ENCODE peak calls at places on chromosomes 2 and 18, in eight cellular contexts. J is mammary epithelial cell, N is MM.1S, H is PC-9, F is fibroblast of lung, R is hepatocyte, U is neural progenitor cell, S is GM12878. E is an unnamed sample. For H3K4me1, the result is how much of the 10 kb centered on the place peaks cover.

GRCh38 chr2:9889812-9890261 is 46.6 kb downstream of the TAF1B start:
- DNase-seq in R (no peak), F (peak), J (no peak), H (no peak), U (peak), S (no peak), N (no peak), E (no peak)

GRCh38 chr18:13568443-13569392 is 157.6 kb downstream of the FAM210A start:
- DNase-seq in U (no peak), R (peak), J (no peak), N (no peak), S (peak), H (no peak), F (no peak), E (no peak)

GRCh38 chr2:45675130-45675812 is 23.8 kb downstream of the PRKCE start:
- DNase-seq in S (no peak), H (peak), R (peak), U (no peak), J (peak), F (no peak), N (no peak), E (no peak)

GRCh38 chr18:68847219-68847860 is 49.5 kb downstream of the CCDC102B start:
- DNase-seq in J (no peak), R (peak), U (peak), H (peak), S (no peak), N (peak), F (peak), E (peak)

GRCh38 chr2:54617409-54617808 is 106.1 kb upstream of the EML6 start:
- DNase-seq in N (no peak), R (no peak), J (no peak), F (no peak), U (no peak), S (no peak), H (no peak), E (no peak)

GRCh38 chr2:157107877-157108276 is 149.6 kb upstream of the GALNT5 start:
- DNase-seq in F (peak), U (no peak), J (peak), N (no peak), R (peak), H (no peak), S (no peak), E (peak)

GRCh38 chr18:12038082-12038660 is 55.5 kb upstream of the ANKRD62 start:
- DNase-seq in H (no peak), U (peak), R (peak), N (no peak), J (no peak), F (no peak), S (no peak), E (peak)

GRCh38 chr2:98269830-98270229 is 76.4 kb upstream of the CNGA3 start:
- DNase-seq in R (no peak), H (no peak), U (no peak), F (no peak), N (no peak), J (no peak), S (no peak), E (no peak)

GRCh38 chr2:106339156-106339555 is 129.1 kb downstream of the RGPD3 start:
- DNase-seq in J (no peak), H (no peak), F (no peak), S (no peak), N (no peak), R (no peak), U (no peak), E (no peak)

GRCh38 chr2:233267516-233268245 is 16.2 kb downstream of the ATG16L1 start:
- DNase-seq in N (peak), F (no peak), J (no peak), S (peak), U (no peak), R (no peak), H (no peak), E (no peak)

GRCh38 chr2:96869281-96869823 is 528 bp downstream of the SEMA4C start:
- DNase-seq in H (peak), U (peak), F (peak), R (peak), J (peak), S (no peak), N (no peak), E (peak)

GRCh38 chr2:12513339-12513738 is 203.4 kb upstream of the TRIB2 start:
- DNase-seq in S (no peak), H (no peak), R (no peak), F (no peak), N (no peak), U (no peak), J (no peak), E (no peak)

DNA sequence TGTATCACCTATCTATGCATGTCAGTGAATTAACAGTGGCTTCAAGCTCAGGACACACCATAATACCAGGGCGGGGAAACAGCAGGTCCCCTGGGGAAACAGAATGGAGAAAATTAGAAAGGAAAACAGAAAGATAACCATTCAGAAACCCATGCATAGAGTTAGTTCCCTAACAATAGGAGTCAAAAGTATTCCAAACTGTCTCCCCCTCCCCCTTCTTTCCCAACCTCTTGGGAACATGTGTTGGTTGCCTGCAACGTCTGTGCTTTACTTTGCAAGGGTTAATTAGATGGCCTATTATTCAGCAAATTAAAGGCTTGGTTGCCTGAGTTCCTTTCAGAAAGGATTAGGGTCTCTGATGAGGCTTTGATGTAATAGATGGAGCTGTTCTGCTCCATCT is 176.5 kb downstream of the MYO3B start:
- DNase-seq in R (no peak), U (peak), H (no peak), F (no peak), J (no peak), S (no peak), N (no peak), E (no peak)
- TF ChIP-seq EZH2 in R (no peak), U (no peak), H (no peak), F (no peak), J (no peak), S (no peak), N (no peak), E (no peak)

GRCh38 chr18:31942301-31942998 is 478 bp downstream of the TRAPPC8 start:
- DNase-seq in H (peak), F (peak), J (peak), S (no peak), R (peak), N (peak), U (peak), E (peak)
- H3K4me1 ChIP-seq in H (under half), F (under half), J (under half), S (under half), R (under half), N (under half), U (under half), E (under half)

DNA sequence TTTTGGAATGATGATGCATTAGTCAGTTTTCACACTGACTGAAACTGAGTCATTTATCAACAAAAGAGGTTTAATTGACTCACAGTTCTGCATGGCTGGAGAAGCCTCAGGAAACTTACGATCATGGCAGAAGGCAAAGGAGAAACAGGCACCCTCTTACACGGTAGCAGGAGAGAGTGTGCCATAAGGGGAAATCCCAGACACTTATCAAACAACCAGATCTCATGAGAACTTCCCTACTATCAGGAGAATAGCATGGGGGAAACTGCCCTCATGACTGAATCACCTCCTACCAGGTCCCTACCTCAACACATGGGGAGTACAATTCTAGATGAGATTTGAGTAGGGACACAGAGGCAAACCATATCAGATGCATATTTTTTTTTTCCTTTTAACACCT is 504.5 kb upstream of the VRK2 start:
- DNase-seq in N (no peak), H (no peak), U (no peak), F (no peak), R (no peak), S (no peak), J (peak), E (no peak)
- H2AFZ ChIP-seq in N (no peak), H (no peak), U (no peak), F (no peak), R (no peak), S (no peak), J (no peak), E (no peak)

GRCh38 chr2:119523959-119524694 is at the start of gene SCTR:
- DNase-seq in H (no peak), R (peak), U (peak), S (no peak), J (no peak), N (no peak), F (no peak), E (no peak)
- TF ChIP-seq EZH2 in H (no peak), R (peak), U (peak), S (no peak), J (no peak), N (no peak), F (no peak), E (peak)

DNA sequence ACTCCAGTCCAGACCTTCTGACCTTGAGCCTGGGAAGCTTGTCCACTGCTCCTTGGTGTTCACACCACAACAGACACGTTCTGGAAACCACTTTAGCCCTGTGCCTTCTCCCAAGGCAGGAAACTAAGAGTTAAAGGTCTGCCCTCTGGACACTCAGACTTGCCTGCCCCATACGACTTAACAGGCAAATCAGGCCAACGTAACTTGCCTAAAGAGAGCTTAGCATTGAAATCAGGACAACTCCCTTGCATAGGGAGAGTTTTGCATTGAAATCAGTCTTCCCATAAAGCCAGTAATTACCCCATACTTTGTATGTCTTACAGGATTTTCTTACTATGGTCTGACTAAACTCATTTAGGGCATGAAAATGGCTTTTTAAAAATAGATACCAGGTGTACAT is 18.5 kb downstream of the NFE2L2 start:
- DNase-seq in H (no peak), F (no peak), R (no peak), S (no peak), J (no peak), N (no peak), U (peak), E (no peak)
- H3K4me1 ChIP-seq in H (half or more), F (under half), R (under half), S (under half), J (under half), N (under half), U (under half), E (under half)

GRCh38 chr2:181517685-181518301 is 60.6 kb downstream of the ITGA4 start:
- DNase-seq in U (no peak), N (no peak), H (no peak), F (no peak), J (peak), R (no peak), S (no peak), E (peak)
- H2AFZ ChIP-seq in U (no peak), N (no peak), H (no peak), F (no peak), J (peak), R (no peak), S (no peak), E (no peak)

GRCh38 chr2:170822885-170823799 is 6.5 kb downstream of the GAD1 start:
- DNase-seq in J (no peak), U (peak), R (no peak), N (no peak), H (no peak), F (no peak), S (no peak), E (no peak)
- TF ChIP-seq EZH2 in J (no peak), U (peak), R (peak), N (no peak), H (no peak), F (peak), S (no peak), E (peak)

DNA sequence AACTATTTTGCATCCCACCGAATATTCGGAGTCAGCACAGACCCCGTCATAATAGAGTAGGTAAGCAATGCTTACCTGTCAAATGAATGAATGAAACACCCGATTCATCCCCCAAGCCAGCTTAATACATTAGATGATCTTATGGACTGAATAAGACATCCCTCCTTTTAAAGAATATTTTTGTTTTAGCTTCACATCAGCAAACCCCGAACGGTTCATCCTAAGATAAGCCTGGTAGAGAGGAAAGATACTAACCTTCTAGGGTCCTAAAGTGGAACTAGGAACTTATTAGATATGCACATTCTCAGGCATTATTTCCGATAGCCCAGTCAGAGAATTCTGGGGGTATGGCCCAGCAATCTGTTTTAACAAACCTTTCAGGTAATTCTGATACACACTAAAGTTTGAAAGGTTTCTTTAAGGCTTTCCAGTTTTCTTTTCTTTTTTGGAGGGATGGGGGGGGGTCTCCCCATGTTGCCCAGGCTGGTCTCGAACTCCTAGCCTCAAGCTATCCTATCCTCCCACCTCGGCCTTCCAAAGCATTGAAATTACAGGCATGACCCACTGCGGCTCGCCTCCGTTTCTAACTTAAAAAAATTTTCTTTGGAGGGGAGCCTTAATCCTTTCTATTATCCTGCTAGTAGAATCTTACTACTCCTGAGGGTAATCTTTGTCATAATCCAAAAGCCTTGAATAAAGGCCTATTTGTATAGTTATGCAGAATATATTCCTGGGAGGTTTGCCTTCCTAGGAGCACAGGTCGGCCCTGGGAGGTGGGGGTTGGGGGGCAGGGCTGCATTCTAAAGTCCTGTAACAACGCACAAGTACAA is 1.0 kb upstream of the ACTR3 start:
- DNase-seq in N (no peak), F (no peak), J (no peak), H (peak), U (no peak), R (peak), S (no peak), E (no peak)
- H3K4me1 ChIP-seq in N (under half), F (under half), J (under half), H (under half), U (under half), R (under half), S (under half), E (under half)